ENCODE peak calls at places on chromosomes 12 and 14, in four cellular contexts. One of them, this sample, is unnamed.

GRCh38 chr12:81896771-81897170 is 137.6 kb upstream of the PPFIA2 start:
- DNase-seq in K562: no peak
- DNase-seq in SK-N-SH: no peak
- DNase-seq in HepG2: no peak
- DNase-seq in this sample: no peak

GRCh38 chr14:101619484-101619883 is 58.2 kb downstream of the DIO3 start:
- DNase-seq in K562: no peak
- DNase-seq in SK-N-SH: no peak
- DNase-seq in HepG2: no peak
- DNase-seq in this sample: no peak

GRCh38 chr12:43221216-43221615 is 330.8 kb downstream of the ADAMTS20 start:
- DNase-seq in K562: no peak
- DNase-seq in SK-N-SH: no peak
- DNase-seq in HepG2: no peak
- DNase-seq in this sample: no peak

GRCh38 chr12:102452605-102453004 is 27.8 kb downstream of the IGF1 start:
- DNase-seq in K562: no peak
- DNase-seq in SK-N-SH: no peak
- DNase-seq in HepG2: no peak
- DNase-seq in this sample: no peak

GRCh38 chr12:115857923-115858322 is 419.6 kb downstream of the MED13L start:
- DNase-seq in K562: no peak
- DNase-seq in SK-N-SH: no peak
- DNase-seq in HepG2: no peak
- DNase-seq in this sample: no peak

GRCh38 chr14:20613094-20614037 is 22.2 kb upstream of the RNASE12 start:
- DNase-seq in K562: peak; percentile 66
- DNase-seq in SK-N-SH: peak; percentile 66
- DNase-seq in HepG2: peak; percentile 99
- DNase-seq in this sample: peak; percentile 92

GRCh38 chr14:24818054-24818822 is 184.2 kb upstream of the GZMB start:
- DNase-seq in K562: no peak
- DNase-seq in SK-N-SH: no peak
- DNase-seq in HepG2: peak; percentile 99
- DNase-seq in this sample: no peak

GRCh38 chr14:24274101-24274543 is 2.7 kb upstream of the RABGGTA start:
- DNase-seq in K562: no peak
- DNase-seq in SK-N-SH: no peak
- DNase-seq in HepG2: no peak
- DNase-seq in this sample: no peak

GRCh38 chr12:51949342-51950030 is 2.0 kb upstream of the ACVR1B start:
- DNase-seq in K562: no peak
- DNase-seq in SK-N-SH: no peak
- DNase-seq in HepG2: no peak
- DNase-seq in this sample: no peak

GRCh38 chr12:14547571-14547970 is 20.1 kb downstream of the PLBD1 start:
- DNase-seq in K562: no peak
- DNase-seq in SK-N-SH: no peak
- DNase-seq in HepG2: no peak
- DNase-seq in this sample: no peak

GRCh38 chr12:15601210-15601800 is 187.9 kb downstream of the EPS8 start:
- DNase-seq in K562: no peak
- DNase-seq in SK-N-SH: no peak
- DNase-seq in HepG2: no peak
- DNase-seq in this sample: no peak

GRCh38 chr14:99274346-99275221 is 2.6 kb upstream of the BCL11B start:
- DNase-seq in K562: peak; percentile 15
- DNase-seq in SK-N-SH: peak; percentile 65
- DNase-seq in HepG2: peak; percentile 77
- DNase-seq in this sample: peak; percentile 93

GRCh38 chr14:50025776-50026175 is 90.6 kb downstream of the VCPKMT start:
- DNase-seq in K562: no peak
- DNase-seq in SK-N-SH: no peak
- DNase-seq in HepG2: no peak
- DNase-seq in this sample: no peak

GRCh38 chr12:9050521-9051155 is 61.3 kb downstream of the KLRG1 start:
- DNase-seq in K562: no peak
- DNase-seq in SK-N-SH: no peak
- DNase-seq in HepG2: no peak
- DNase-seq in this sample: no peak

GRCh38 chr14:103243764-103244737 is 90.0 kb upstream of the EIF5 start:
- DNase-seq in K562: no peak
- DNase-seq in SK-N-SH: no peak
- DNase-seq in HepG2: peak; percentile 65
- DNase-seq in this sample: peak; percentile 48

GRCh38 chr12:27899151-27899661 is 73.3 kb downstream of the PTHLH start:
- DNase-seq in K562: no peak
- DNase-seq in SK-N-SH: no peak
- DNase-seq in HepG2: peak; percentile 81
- DNase-seq in this sample: no peak

GRCh38 chr12:96014932-96015599 is 18.9 kb upstream of the HAL start:
- DNase-seq in K562: no peak
- DNase-seq in SK-N-SH: no peak
- DNase-seq in HepG2: no peak
- DNase-seq in this sample: no peak

GRCh38 chr12:100201604-100202423 is 1.2 kb downstream of the ACTR6 start:
- DNase-seq in K562: no peak
- DNase-seq in SK-N-SH: no peak
- DNase-seq in HepG2: no peak
- DNase-seq in this sample: no peak

GRCh38 chr12:109759076-109759420 is 45.4 kb downstream of the FAM222A start:
- DNase-seq in K562: no peak
- DNase-seq in SK-N-SH: peak; percentile 26
- DNase-seq in HepG2: no peak
- DNase-seq in this sample: no peak

DNA sequence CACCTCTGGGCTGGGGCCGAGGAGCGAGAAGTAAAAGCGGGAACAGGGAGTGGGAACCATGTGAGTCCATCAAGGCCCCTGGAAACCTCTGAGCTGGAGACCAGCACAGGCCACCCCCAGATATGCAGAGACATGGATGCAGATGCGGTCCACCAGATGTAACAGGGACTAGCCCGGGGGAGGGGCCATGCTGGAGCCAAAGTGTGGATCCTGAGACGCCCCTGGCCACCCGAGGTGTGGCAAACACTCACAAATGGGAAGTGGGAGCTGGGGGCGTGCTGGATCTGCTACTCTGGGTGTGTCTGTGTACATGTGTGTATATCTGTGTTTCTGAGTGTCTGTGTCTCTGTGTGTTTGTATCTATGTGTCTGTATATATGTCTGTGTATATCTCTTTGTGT is 12.8 kb downstream of the MYL2 start:
- DNase-seq in K562: no peak
- DNase-seq in SK-N-SH: no peak
- DNase-seq in HepG2: no peak
- DNase-seq in this sample: no peak
- TF ChIP-seq JUND in K562: no peak
- TF ChIP-seq JUND in SK-N-SH: no peak
- TF ChIP-seq JUND in HepG2: no peak
- TF ChIP-seq JUND in this sample: no peak

GRCh38 chr14:104358528-104359300 is 220.3 kb downstream of the KIF26A start:
- DNase-seq in K562: no peak
- DNase-seq in SK-N-SH: peak; percentile 33
- DNase-seq in HepG2: no peak
- DNase-seq in this sample: no peak
- TF ChIP-seq JUND in K562: no peak
- TF ChIP-seq JUND in SK-N-SH: no peak
- TF ChIP-seq JUND in HepG2: no peak
- TF ChIP-seq JUND in this sample: no peak

DNA sequence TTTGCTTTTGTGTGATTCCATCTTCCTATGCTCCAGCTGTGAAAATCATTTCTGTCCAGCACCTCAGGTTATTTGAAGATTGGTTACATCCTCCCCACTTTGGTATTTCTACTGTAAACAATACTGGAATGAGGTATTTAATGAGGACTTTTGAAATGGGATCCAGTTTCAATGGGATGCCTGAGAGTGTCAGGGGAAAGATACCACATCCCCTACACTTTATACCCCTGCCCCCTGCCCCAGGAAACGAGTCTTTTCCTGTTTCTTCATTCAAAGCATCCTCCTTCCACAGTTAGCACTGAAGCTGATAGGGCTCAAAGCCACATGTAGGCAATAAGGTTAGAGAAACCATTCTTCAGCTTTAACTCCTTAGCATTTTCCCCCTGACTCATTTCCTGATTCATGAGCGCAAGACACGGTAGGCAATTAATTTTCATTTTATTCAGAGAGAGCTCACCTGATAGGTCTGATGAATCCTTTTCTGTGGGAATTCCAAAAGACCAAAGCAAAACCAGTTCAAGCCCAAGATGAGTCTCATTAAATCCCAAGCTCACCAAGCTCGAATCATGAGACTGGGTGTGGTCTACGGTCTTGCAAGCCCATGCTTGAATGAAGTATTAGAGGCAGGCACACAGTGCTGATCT is 143.6 kb upstream of the CRY1 start:
- DNase-seq in K562: no peak
- DNase-seq in SK-N-SH: no peak
- DNase-seq in HepG2: no peak
- DNase-seq in this sample: no peak
- TF ChIP-seq JUND in K562: no peak
- TF ChIP-seq JUND in SK-N-SH: no peak
- TF ChIP-seq JUND in HepG2: no peak
- TF ChIP-seq JUND in this sample: no peak

GRCh38 chr12:128968668-128969067 is 115.4 kb downstream of the GLT1D1 start:
- DNase-seq in K562: no peak
- DNase-seq in SK-N-SH: peak; percentile 36
- DNase-seq in HepG2: no peak
- DNase-seq in this sample: no peak

GRCh38 chr12:128970110-128970509 is 116.8 kb downstream of the GLT1D1 start:
- DNase-seq in K562: no peak
- DNase-seq in SK-N-SH: no peak
- DNase-seq in HepG2: no peak
- DNase-seq in this sample: no peak

GRCh38 chr12:128970941-128971340 is 117.7 kb downstream of the GLT1D1 start:
- DNase-seq in K562: no peak
- DNase-seq in SK-N-SH: no peak
- DNase-seq in HepG2: no peak
- DNase-seq in this sample: no peak

GRCh38 chr12:128971802-128972201 is 118.5 kb downstream of the GLT1D1 start:
- DNase-seq in K562: no peak
- DNase-seq in SK-N-SH: no peak
- DNase-seq in HepG2: no peak
- DNase-seq in this sample: no peak

DNA sequence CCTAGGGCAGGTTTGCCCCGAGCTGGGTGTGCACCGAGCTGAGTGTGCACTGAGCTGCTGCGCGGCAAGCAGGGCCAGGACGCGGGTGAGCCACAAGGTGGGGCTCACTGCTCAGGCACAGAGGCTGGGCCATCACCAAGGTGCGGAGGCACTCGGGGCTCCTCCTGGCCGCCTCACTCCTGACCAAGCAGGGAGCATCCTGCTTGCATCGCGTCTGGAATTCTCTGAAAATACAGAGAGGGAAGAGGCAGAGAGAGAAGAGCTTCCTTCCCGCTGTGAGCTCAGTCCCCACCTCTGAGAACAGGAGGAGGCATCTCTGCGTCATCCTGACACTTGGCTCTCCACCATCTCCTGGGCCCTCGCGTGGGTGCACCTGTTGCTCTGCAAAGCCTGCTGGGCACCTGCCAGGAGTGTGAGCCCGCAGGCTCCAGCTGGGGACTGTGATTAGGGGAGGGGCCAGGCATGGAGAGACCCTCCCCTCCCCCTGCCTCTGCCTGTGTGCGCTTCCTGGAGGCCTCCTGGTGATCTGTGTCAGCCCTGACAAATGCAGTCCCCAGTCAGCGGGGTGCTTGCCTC is 116.3 kb downstream of the GLT1D1 start:
- DNase-seq in K562: peak; percentile 34
- DNase-seq in SK-N-SH: peak; percentile 78
- DNase-seq in HepG2: no peak
- DNase-seq in this sample: peak; percentile 63
- TF ChIP-seq JUND in K562: no peak
- TF ChIP-seq JUND in SK-N-SH: no peak
- TF ChIP-seq JUND in HepG2: no peak
- TF ChIP-seq JUND in this sample: no peak

GRCh38 chr12:93767524-93767863 is 90.3 kb downstream of the CRADD start:
- DNase-seq in K562: no peak
- DNase-seq in SK-N-SH: no peak
- DNase-seq in HepG2: no peak
- DNase-seq in this sample: no peak
- TF ChIP-seq JUND in K562: no peak
- TF ChIP-seq JUND in SK-N-SH: no peak
- TF ChIP-seq JUND in HepG2: no peak
- TF ChIP-seq JUND in this sample: no peak

This sample was measured in T47D.